ENCODE peak calls at places on chromosomes 11 and 22, in six cellular contexts. X is HCT116, E is HepG2, N is stomach, A is breast epithelium, F is tibial nerve. B is an unnamed sample.
A peak's percentile ranks its signal among the peaks of the same experiment; 100 is the strongest.

GRCh38 chr11:78786086-78786485 is 211.4 kb upstream of the NARS2 start:
- DNase-seq in X (no peak), E (no peak), N (no peak), A (no peak), F (no peak), B (no peak)

GRCh38 chr11:89433278-89433677 is 57.9 kb downstream of the NOX4 start:
- DNase-seq in X (no peak), E (no peak), N (no peak), A (no peak), F (no peak), B (no peak)

GRCh38 chr11:134393638-134394037 is 18.4 kb downstream of the B3GAT1 start:
- DNase-seq in X (peak; percentile 2), E (peak; percentile 13), N (peak; percentile 49), A (no peak), F (no peak), B (no peak)

GRCh38 chr11:68440254-68440653 is 20.3 kb upstream of the PPP6R3 start:
- DNase-seq in X (no peak), E (no peak), N (no peak), A (no peak), F (no peak), B (no peak)

GRCh38 chr11:102268083-102268984 is 49.0 kb upstream of the BIRC3 start:
- DNase-seq in X (peak; percentile 92), E (peak; percentile 79), N (peak; percentile 95), A (peak; percentile 94), F (peak; percentile 35), B (peak; percentile 29)

GRCh38 chr11:101759771-101760450 is 154.9 kb upstream of the CEP126 start:
- DNase-seq in X (peak; percentile 40), E (peak; percentile 35), N (no peak), A (no peak), F (no peak), B (no peak)

GRCh38 chr11:33375688-33376311 is 118.6 kb downstream of the HIPK3 start:
- DNase-seq in X (no peak), E (no peak), N (no peak), A (no peak), F (no peak), B (no peak)

GRCh38 chr22:38461414-38462081 is 6.3 kb upstream of the KDELR3 start:
- DNase-seq in X (peak; percentile 82), E (peak; percentile 71), N (peak; percentile 84), A (peak; percentile 83), F (peak; percentile 75), B (no peak)

GRCh38 chr11:72720047-72720446 is 32.2 kb downstream of the ARAP1 start:
- DNase-seq in X (no peak), E (no peak), N (no peak), A (no peak), F (no peak), B (no peak)

GRCh38 chr11:1691027-1691877 is 5.7 kb upstream of the KRTAP5-6 start:
- DNase-seq in X (no peak), E (peak; percentile 94), N (no peak), A (no peak), F (no peak), B (no peak)

GRCh38 chr11:33977676-33978075 is 73.9 kb upstream of the CAPRIN1 start:
- DNase-seq in X (no peak), E (no peak), N (no peak), A (no peak), F (no peak), B (no peak)

GRCh38 chr22:25692965-25693565 is 48.9 kb upstream of the MYO18B start:
- DNase-seq in X (no peak), E (no peak), N (no peak), A (no peak), F (no peak), B (no peak)

GRCh38 chr11:94803491-94803890 is 35.3 kb downstream of the AMOTL1 start:
- DNase-seq in X (no peak), E (no peak), N (no peak), A (no peak), F (no peak), B (no peak)

GRCh38 chr11:36104660-36104992 is 160.8 kb downstream of the LDLRAD3 start:
- DNase-seq in X (no peak), E (no peak), N (no peak), A (no peak), F (no peak), B (no peak)

GRCh38 chr11:5096011-5096410 is 26.6 kb downstream of the OR52E1 start:
- DNase-seq in X (no peak), E (no peak), N (no peak), A (no peak), F (no peak), B (no peak)

GRCh38 chr11:97974798-97975498 is 1045.8 kb upstream of the CNTN5 start:
- DNase-seq in X (no peak), E (no peak), N (no peak), A (no peak), F (no peak), B (no peak)

GRCh38 chr11:128890543-128891409 is at the start of gene KCNJ5:
- DNase-seq in X (no peak), E (no peak), N (peak; percentile 56), A (no peak), F (no peak), B (no peak)

GRCh38 chr11:134939905-134940304 is 527.9 kb upstream of the B3GAT1 start:
- DNase-seq in X (no peak), E (peak; percentile 43), N (no peak), A (no peak), F (no peak), B (no peak)

GRCh38 chr22:32761251-32761903 is 40.1 kb upstream of the TIMP3 start:
- DNase-seq in X (no peak), E (no peak), N (no peak), A (no peak), F (no peak), B (no peak)

GRCh38 chr22:24177045-24177444 is 4.2 kb upstream of the SUSD2 start:
- DNase-seq in X (no peak), E (no peak), N (no peak), A (no peak), F (no peak), B (no peak)
- H3K4me1 ChIP-seq in X (peaks cover 10% of the 10 kb centered on the region), E (peaks cover 15% of the 10 kb centered on the region), N (peaks cover 66% of the 10 kb centered on the region), A (peaks cover 13% of the 10 kb centered on the region), F (peaks cover 8% of the 10 kb centered on the region), B (peaks cover 19% of the 10 kb centered on the region)

GRCh38 chr22:49354516-49355205 is 473.0 kb downstream of the BRD1 start:
- DNase-seq in X (no peak), E (no peak), N (peak; percentile 21), A (no peak), F (no peak), B (no peak)
- TF ChIP-seq POLR2A in X (no peak), E (no peak), N (no peak), A (no peak), F (no peak), B (no peak)

GRCh38 chr11:119701591-119702260 is 27.3 kb downstream of the NECTIN1 start:
- DNase-seq in X (no peak), E (no peak), N (no peak), A (no peak), F (no peak), B (no peak)
- H3K4me1 ChIP-seq in X (peaks cover 58% of the 10 kb centered on the region), E (peaks cover 41% of the 10 kb centered on the region), N (peaks cover 19% of the 10 kb centered on the region), A (peaks cover 16% of the 10 kb centered on the region), F (peaks cover 4% of the 10 kb centered on the region), B (peaks cover 99% of the 10 kb centered on the region)

DNA sequence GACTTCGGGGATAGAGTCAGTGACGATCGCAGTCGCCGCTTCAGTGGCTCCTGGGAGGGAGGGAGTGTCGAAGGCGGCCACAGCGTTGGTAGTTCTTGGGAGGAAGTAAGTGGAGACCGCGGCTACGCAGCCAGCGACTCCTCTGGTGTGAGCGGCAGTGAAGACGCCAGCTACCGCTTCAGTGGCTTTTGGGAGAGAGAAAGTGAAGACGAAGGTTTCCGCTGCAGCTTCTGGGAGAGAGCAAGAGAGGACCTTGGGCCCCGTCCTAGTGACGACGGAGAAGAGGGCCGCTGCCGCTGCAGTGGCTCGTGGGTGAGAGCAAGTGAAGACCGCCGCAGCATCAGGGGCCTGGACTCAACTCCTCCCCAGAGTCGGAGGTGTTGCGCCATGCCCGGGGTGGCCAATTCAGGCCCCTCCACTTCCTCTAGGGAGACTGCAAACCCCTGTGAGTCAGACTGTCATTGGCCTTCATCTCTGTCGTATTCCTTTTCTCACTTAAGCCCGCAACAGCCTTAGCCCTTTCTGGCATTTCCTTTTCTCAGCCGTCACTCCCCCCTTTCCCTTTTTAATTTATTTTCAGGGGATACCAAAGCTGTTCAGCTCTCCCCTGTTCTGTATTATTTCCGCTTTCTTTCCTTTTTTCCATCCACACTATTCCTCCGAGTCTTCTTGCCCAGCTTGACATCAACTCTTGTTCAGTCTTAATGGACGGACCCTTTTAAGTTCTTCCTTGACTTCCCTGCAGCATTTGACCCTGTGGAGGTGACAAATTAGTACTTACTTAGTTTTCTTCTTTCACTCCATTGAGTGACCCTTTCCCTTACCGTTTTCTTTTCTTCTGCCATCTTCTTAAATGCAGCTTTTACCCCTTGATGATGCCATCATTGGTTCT is 1.0 kb downstream of the ANKRD42 start:
- DNase-seq in X (no peak), E (peak; percentile 38), N (peak; percentile 62), A (peak; percentile 59), F (peak; percentile 38), B (no peak)
- TF ChIP-seq POLR2A in X (no peak), E (peak; percentile 41), N (no peak), A (peak; percentile 54), F (no peak), B (no peak)

GRCh38 chr11:13280323-13280722 is 2.7 kb downstream of the BMAL1 start:
- DNase-seq in X (no peak), E (no peak), N (no peak), A (no peak), F (no peak), B (no peak)

GRCh38 chr11:13286247-13286821 is 8.7 kb downstream of the BMAL1 start:
- DNase-seq in X (no peak), E (no peak), N (no peak), A (no peak), F (no peak), B (no peak)

GRCh38 chr11:13284776-13285588 is 7.4 kb downstream of the BMAL1 start:
- DNase-seq in X (no peak), E (no peak), N (no peak), A (no peak), F (no peak), B (no peak)

GRCh38 chr11:13280777-13281176 is 3.2 kb downstream of the BMAL1 start:
- DNase-seq in X (no peak), E (no peak), N (no peak), A (no peak), F (no peak), B (no peak)

DNA sequence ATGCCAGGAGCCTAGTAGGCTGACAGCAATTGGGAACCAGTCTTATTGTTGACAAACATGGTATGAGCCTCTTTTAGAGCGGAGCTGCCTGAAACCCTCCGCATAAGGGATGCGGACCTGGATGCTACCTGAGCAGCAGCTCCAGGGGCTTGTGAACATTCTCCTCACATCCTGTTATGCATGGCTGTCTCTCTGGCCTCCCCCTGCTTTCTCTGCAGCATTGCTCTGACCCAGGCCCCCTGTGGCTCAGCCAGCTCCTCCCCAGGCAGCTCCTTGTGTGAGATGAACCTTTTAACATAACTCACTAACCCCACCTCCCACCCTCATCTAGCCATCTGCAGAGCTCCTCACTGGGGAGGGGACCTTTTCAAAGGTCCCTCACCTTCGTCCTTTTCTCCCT is 6.0 kb downstream of the BMAL1 start:
- DNase-seq in X (no peak), E (no peak), N (no peak), A (no peak), F (no peak), B (no peak)
- H3K4me1 ChIP-seq in X (peaks cover 20% of the 10 kb centered on the region), E (no peaks in the 10 kb centered on the region), N (peaks cover 52% of the 10 kb centered on the region), A (no peaks in the 10 kb centered on the region), F (peaks cover 21% of the 10 kb centered on the region), B (peaks cover 18% of the 10 kb centered on the region)

B was measured in esophagus squamous epithelium.